ENCODE peak calls at places on chromosomes 12 and 14, in eight cellular contexts. B is stomach, Z is neural crest cell, V is NCI-H2029, H is prostate gland, R is body of pancreas, K is PC-9, F is SK-MEL-5. E is an unnamed sample.

GRCh38 chr12:55619352-55620138 is 17.1 kb upstream of the OR10P1 start:
- DNase-seq in B (no peak), Z (peak), V (peak), H (peak), R (peak), K (peak), F (peak), E (no peak)

GRCh38 chr12:38384816-38385491 is 68.4 kb downstream of the ALG10B start:
- DNase-seq in B (no peak), Z (no peak), V (no peak), H (no peak), R (no peak), K (peak), F (peak), E (no peak)

GRCh38 chr14:64899958-64900357 is 14.3 kb upstream of the CHURC1 start:
- DNase-seq in B (no peak), Z (no peak), V (no peak), H (no peak), R (no peak), K (peak), F (no peak), E (no peak)

GRCh38 chr14:58821421-58821820 is 183.7 kb downstream of the DACT1 start:
- DNase-seq in B (no peak), Z (no peak), V (no peak), H (no peak), R (no peak), K (no peak), F (no peak), E (no peak)

GRCh38 chr14:76181546-76181945 is 29.8 kb downstream of the GPATCH2L start:
- DNase-seq in B (no peak), Z (no peak), V (no peak), H (no peak), R (no peak), K (no peak), F (peak), E (no peak)

GRCh38 chr14:77303417-77304156 is 17.1 kb downstream of the POMT2 start:
- DNase-seq in B (no peak), Z (no peak), V (peak), H (no peak), R (no peak), K (peak), F (peak), E (no peak)

GRCh38 chr12:40107803-40108620 is 2.1 kb upstream of the SLC2A13 start:
- DNase-seq in B (no peak), Z (no peak), V (no peak), H (no peak), R (peak), K (no peak), F (peak), E (no peak)

GRCh38 chr12:10829994-10830393 is 3.8 kb upstream of the TAS2R10 start:
- DNase-seq in B (no peak), Z (no peak), V (no peak), H (no peak), R (no peak), K (no peak), F (no peak), E (no peak)

GRCh38 chr12:104011265-104011664 is 38.7 kb downstream of the GLT8D2 start:
- DNase-seq in B (no peak), Z (no peak), V (no peak), H (no peak), R (no peak), K (peak), F (no peak), E (no peak)

GRCh38 chr14:99945732-99946651 is 119.2 kb upstream of the EVL start:
- DNase-seq in B (no peak), Z (no peak), V (no peak), H (no peak), R (no peak), K (peak), F (no peak), E (peak)

GRCh38 chr12:116368196-116369194 is 91.0 kb upstream of the MED13L start:
- DNase-seq in B (peak), Z (no peak), V (no peak), H (no peak), R (peak), K (no peak), F (peak), E (peak)

GRCh38 chr14:91501348-91501747 is 8.8 kb downstream of the PPP4R3A start:
- DNase-seq in B (no peak), Z (no peak), V (no peak), H (no peak), R (no peak), K (no peak), F (no peak), E (no peak)

GRCh38 chr14:92586001-92586947 is 72.7 kb downstream of the RIN3 start:
- DNase-seq in B (no peak), Z (no peak), V (no peak), H (peak), R (no peak), K (peak), F (no peak), E (no peak)

GRCh38 chr14:89330236-89331002 is 86.6 kb downstream of the FOXN3 start:
- DNase-seq in B (no peak), Z (no peak), V (no peak), H (no peak), R (no peak), K (no peak), F (no peak), E (no peak)

GRCh38 chr14:53613404-53614253 is 343.0 kb downstream of the BMP4 start:
- DNase-seq in B (no peak), Z (no peak), V (peak), H (no peak), R (peak), K (peak), F (no peak), E (no peak)

GRCh38 chr14:58701156-58701555 is 63.4 kb downstream of the DACT1 start:
- DNase-seq in B (no peak), Z (no peak), V (no peak), H (no peak), R (no peak), K (no peak), F (no peak), E (no peak)

GRCh38 chr12:45260854-45261253 is 45.0 kb downstream of the ANO6 start:
- DNase-seq in B (no peak), Z (no peak), V (no peak), H (no peak), R (no peak), K (no peak), F (no peak), E (no peak)

GRCh38 chr14:20722016-20722415 is 23.7 kb upstream of the EDDM3A start:
- DNase-seq in B (no peak), Z (no peak), V (no peak), H (no peak), R (no peak), K (no peak), F (no peak), E (no peak)